ENCODE peak calls at places on chromosomes 1 and 21, in four cellular contexts. One of them, this sample, is unnamed.

GRCh38 chr1:225460021-225460736 is 32.3 kb upstream of the LBR start:
- DNase-seq in T47D: no peak
- DNase-seq in stimulated activated CD4-positive, alpha-beta T cell treated with anti-CD3 and anti-CD28 coated beads, Interleukin-4, amount 100 ng/mL, for 24 hours: no peak
- DNase-seq in HuH-7: no peak
- DNase-seq in this sample: no peak

GRCh38 chr21:25934130-25934529 is 199.4 kb downstream of the GABPA start:
- DNase-seq in T47D: no peak
- DNase-seq in HuH-7: no peak
- DNase-seq in stimulated activated CD4-positive, alpha-beta T cell treated with anti-CD3 and anti-CD28 coated beads, Interleukin-4, amount 100 ng/mL, for 24 hours: no peak
- DNase-seq in this sample: no peak

GRCh38 chr1:92755541-92756351 is 29.2 kb downstream of the EVI5 start:
- DNase-seq in T47D: no peak
- DNase-seq in stimulated activated CD4-positive, alpha-beta T cell treated with anti-CD3 and anti-CD28 coated beads, Interleukin-4, amount 100 ng/mL, for 24 hours: no peak
- DNase-seq in HuH-7: no peak
- DNase-seq in this sample: peak

GRCh38 chr1:180166436-180166800 is 11.7 kb downstream of the QSOX1 start:
- DNase-seq in HuH-7: no peak
- DNase-seq in T47D: no peak
- DNase-seq in stimulated activated CD4-positive, alpha-beta T cell treated with anti-CD3 and anti-CD28 coated beads, Interleukin-4, amount 100 ng/mL, for 24 hours: no peak
- DNase-seq in this sample: no peak

GRCh38 chr1:165235158-165235776 is 121.2 kb downstream of the LMX1A start:
- DNase-seq in T47D: no peak
- DNase-seq in stimulated activated CD4-positive, alpha-beta T cell treated with anti-CD3 and anti-CD28 coated beads, Interleukin-4, amount 100 ng/mL, for 24 hours: no peak
- DNase-seq in HuH-7: no peak
- DNase-seq in this sample: peak

GRCh38 chr1:234611799-234612351 is 1.9 kb upstream of the IRF2BP2 start:
- DNase-seq in T47D: no peak
- DNase-seq in HuH-7: no peak
- DNase-seq in stimulated activated CD4-positive, alpha-beta T cell treated with anti-CD3 and anti-CD28 coated beads, Interleukin-4, amount 100 ng/mL, for 24 hours: peak
- DNase-seq in this sample: no peak

GRCh38 chr1:208329291-208329690 is 85.1 kb upstream of the PLXNA2 start:
- DNase-seq in HuH-7: no peak
- DNase-seq in stimulated activated CD4-positive, alpha-beta T cell treated with anti-CD3 and anti-CD28 coated beads, Interleukin-4, amount 100 ng/mL, for 24 hours: no peak
- DNase-seq in T47D: no peak
- DNase-seq in this sample: no peak

GRCh38 chr1:32706491-32706890 is 3.9 kb upstream of the SYNC start:
- DNase-seq in stimulated activated CD4-positive, alpha-beta T cell treated with anti-CD3 and anti-CD28 coated beads, Interleukin-4, amount 100 ng/mL, for 24 hours: no peak
- DNase-seq in HuH-7: no peak
- DNase-seq in T47D: no peak
- DNase-seq in this sample: no peak

GRCh38 chr1:220928725-220929297 is 49.6 kb downstream of the HLX start:
- DNase-seq in T47D: no peak
- DNase-seq in stimulated activated CD4-positive, alpha-beta T cell treated with anti-CD3 and anti-CD28 coated beads, Interleukin-4, amount 100 ng/mL, for 24 hours: no peak
- DNase-seq in HuH-7: no peak
- DNase-seq in this sample: peak

GRCh38 chr1:225479996-225480720 is 52.3 kb upstream of the LBR start:
- DNase-seq in T47D: no peak
- DNase-seq in HuH-7: no peak
- DNase-seq in stimulated activated CD4-positive, alpha-beta T cell treated with anti-CD3 and anti-CD28 coated beads, Interleukin-4, amount 100 ng/mL, for 24 hours: no peak
- DNase-seq in this sample: no peak

GRCh38 chr1:24640288-24640687 is 2.8 kb upstream of the SRRM1 start:
- DNase-seq in T47D: no peak
- DNase-seq in HuH-7: no peak
- DNase-seq in stimulated activated CD4-positive, alpha-beta T cell treated with anti-CD3 and anti-CD28 coated beads, Interleukin-4, amount 100 ng/mL, for 24 hours: no peak
- DNase-seq in this sample: no peak

GRCh38 chr1:10525208-10525607 is 50.5 kb downstream of the PEX14 start:
- DNase-seq in T47D: no peak
- DNase-seq in stimulated activated CD4-positive, alpha-beta T cell treated with anti-CD3 and anti-CD28 coated beads, Interleukin-4, amount 100 ng/mL, for 24 hours: no peak
- DNase-seq in HuH-7: no peak
- DNase-seq in this sample: no peak

GRCh38 chr1:152517237-152517811 is 3.0 kb downstream of the CRCT1 start:
- DNase-seq in HuH-7: no peak
- DNase-seq in T47D: no peak
- DNase-seq in stimulated activated CD4-positive, alpha-beta T cell treated with anti-CD3 and anti-CD28 coated beads, Interleukin-4, amount 100 ng/mL, for 24 hours: no peak
- DNase-seq in this sample: no peak

GRCh38 chr1:214351551-214352277 is 70.8 kb downstream of the SMYD2 start:
- DNase-seq in HuH-7: no peak
- DNase-seq in T47D: no peak
- DNase-seq in stimulated activated CD4-positive, alpha-beta T cell treated with anti-CD3 and anti-CD28 coated beads, Interleukin-4, amount 100 ng/mL, for 24 hours: no peak
- DNase-seq in this sample: no peak

GRCh38 chr21:28068455-28069358 is 924.0 kb downstream of the LTN1 start:
- DNase-seq in stimulated activated CD4-positive, alpha-beta T cell treated with anti-CD3 and anti-CD28 coated beads, Interleukin-4, amount 100 ng/mL, for 24 hours: no peak
- DNase-seq in HuH-7: no peak
- DNase-seq in T47D: no peak
- DNase-seq in this sample: no peak

GRCh38 chr1:26786437-26787380 is 1.0 kb upstream of the PIGV start:
- DNase-seq in HuH-7: peak
- DNase-seq in stimulated activated CD4-positive, alpha-beta T cell treated with anti-CD3 and anti-CD28 coated beads, Interleukin-4, amount 100 ng/mL, for 24 hours: peak
- DNase-seq in T47D: no peak
- DNase-seq in this sample: peak

GRCh38 chr1:184296466-184297243 is 90.2 kb upstream of the C1orf21 start:
- DNase-seq in stimulated activated CD4-positive, alpha-beta T cell treated with anti-CD3 and anti-CD28 coated beads, Interleukin-4, amount 100 ng/mL, for 24 hours: no peak
- DNase-seq in HuH-7: no peak
- DNase-seq in T47D: no peak
- DNase-seq in this sample: peak

GRCh38 chr21:26093094-26093493 is 77.5 kb downstream of the APP start:
- DNase-seq in HuH-7: no peak
- DNase-seq in stimulated activated CD4-positive, alpha-beta T cell treated with anti-CD3 and anti-CD28 coated beads, Interleukin-4, amount 100 ng/mL, for 24 hours: no peak
- DNase-seq in T47D: no peak
- DNase-seq in this sample: peak

GRCh38 chr1:244337839-244338238 is 113.9 kb downstream of the ADSS2 start:
- DNase-seq in HuH-7: no peak
- DNase-seq in stimulated activated CD4-positive, alpha-beta T cell treated with anti-CD3 and anti-CD28 coated beads, Interleukin-4, amount 100 ng/mL, for 24 hours: no peak
- DNase-seq in T47D: no peak
- DNase-seq in this sample: no peak

GRCh38 chr1:54356680-54357147 is 49.5 kb downstream of the SSBP3 start:
- DNase-seq in T47D: no peak
- DNase-seq in HuH-7: no peak
- DNase-seq in stimulated activated CD4-positive, alpha-beta T cell treated with anti-CD3 and anti-CD28 coated beads, Interleukin-4, amount 100 ng/mL, for 24 hours: peak
- DNase-seq in this sample: no peak

GRCh38 chr1:169107673-169108160 is 1.2 kb downstream of the ATP1B1 start:
- DNase-seq in HuH-7: no peak
- DNase-seq in stimulated activated CD4-positive, alpha-beta T cell treated with anti-CD3 and anti-CD28 coated beads, Interleukin-4, amount 100 ng/mL, for 24 hours: peak
- DNase-seq in T47D: no peak
- DNase-seq in this sample: peak

GRCh38 chr21:15159382-15160020 is 94.7 kb upstream of the NRIP1 start:
- DNase-seq in T47D: no peak
- DNase-seq in stimulated activated CD4-positive, alpha-beta T cell treated with anti-CD3 and anti-CD28 coated beads, Interleukin-4, amount 100 ng/mL, for 24 hours: no peak
- DNase-seq in HuH-7: no peak
- DNase-seq in this sample: no peak

GRCh38 chr1:36372617-36373016 is 13.1 kb downstream of the STK40 start:
- DNase-seq in T47D: no peak
- DNase-seq in stimulated activated CD4-positive, alpha-beta T cell treated with anti-CD3 and anti-CD28 coated beads, Interleukin-4, amount 100 ng/mL, for 24 hours: no peak
- DNase-seq in HuH-7: no peak
- DNase-seq in this sample: no peak

GRCh38 chr1:64519921-64520320 is 50.0 kb downstream of the CACHD1 start:
- DNase-seq in T47D: no peak
- DNase-seq in HuH-7: no peak
- DNase-seq in stimulated activated CD4-positive, alpha-beta T cell treated with anti-CD3 and anti-CD28 coated beads, Interleukin-4, amount 100 ng/mL, for 24 hours: no peak
- DNase-seq in this sample: peak

GRCh38 chr1:39117985-39118384 is 86.5 kb upstream of the MACF1 start:
- DNase-seq in HuH-7: no peak
- DNase-seq in stimulated activated CD4-positive, alpha-beta T cell treated with anti-CD3 and anti-CD28 coated beads, Interleukin-4, amount 100 ng/mL, for 24 hours: no peak
- DNase-seq in T47D: no peak
- DNase-seq in this sample: no peak

GRCh38 chr1:214187152-214187900 is 93.6 kb upstream of the SMYD2 start:
- DNase-seq in HuH-7: peak
- DNase-seq in stimulated activated CD4-positive, alpha-beta T cell treated with anti-CD3 and anti-CD28 coated beads, Interleukin-4, amount 100 ng/mL, for 24 hours: no peak
- DNase-seq in T47D: no peak
- DNase-seq in this sample: peak

This sample was measured in AG20443.